ENCODE peak calls at places on chromosomes 5 and 9, in five cellular contexts. H is Peyer's patch, J is IMR-90, Y is esophagus squamous epithelium, E is stomach. L is an unnamed sample.

GRCh38 chr5:16809816-16810502 is 126.1 kb downstream of the MYO10 start:
- DNase-seq in Y (no peak), H (no peak), J (peak; percentile 49), E (peak; percentile 68), L (no peak)

GRCh38 chr9:104767507-104767906 is 3.6 kb downstream of the NIPSNAP3B start:
- DNase-seq in Y (no peak), E (no peak), H (no peak), J (no peak), L (no peak)

GRCh38 chr5:44638286-44638869 is 170.4 kb upstream of the MRPS30 start:
- DNase-seq in Y (no peak), H (no peak), J (no peak), E (no peak), L (no peak)

GRCh38 chr5:137504916-137505315 is 5.8 kb upstream of the SPOCK1 start:
- DNase-seq in H (no peak), Y (no peak), J (no peak), E (no peak), L (no peak)

GRCh38 chr9:83280259-83280658 is 217.3 kb upstream of the RASEF start:
- DNase-seq in J (no peak), Y (no peak), H (no peak), E (no peak), L (no peak)

GRCh38 chr5:57754616-57755015 is 272.0 kb upstream of the ACTBL2 start:
- DNase-seq in E (no peak), J (peak; percentile 73), Y (no peak), H (no peak), L (no peak)

GRCh38 chr9:98192503-98193335 is at the start of gene CORO2A:
- DNase-seq in J (peak; percentile 63), E (peak; percentile 88), Y (no peak), H (peak; percentile 72), L (peak; percentile 86)

GRCh38 chr5:73532195-73532594 is 33.2 kb downstream of the ANKRA2 start:
- DNase-seq in E (no peak), Y (no peak), H (no peak), J (no peak), L (no peak)

GRCh38 chr5:107272954-107273353 is 397.8 kb downstream of the EFNA5 start:
- DNase-seq in H (no peak), E (no peak), J (no peak), Y (no peak), L (no peak)

GRCh38 chr9:120040896-120041295 is 539.1 kb downstream of the CDK5RAP2 start:
- DNase-seq in E (no peak), J (no peak), Y (no peak), H (no peak), L (no peak)

GRCh38 chr5:149452665-149453617 is 73.8 kb upstream of the IL17B start:
- DNase-seq in H (no peak), E (no peak), J (peak; percentile 96), Y (no peak), L (no peak)

GRCh38 chr5:149453618-149454415 is 74.7 kb upstream of the IL17B start:
- DNase-seq in H (no peak), J (no peak), E (no peak), Y (no peak), L (no peak)

GRCh38 chr5:149456597-149457392 is 77.7 kb upstream of the IL17B start:
- DNase-seq in E (no peak), H (no peak), J (no peak), Y (no peak), L (no peak)

GRCh38 chr5:149457393-149457763 is 78.3 kb upstream of the IL17B start:
- DNase-seq in Y (no peak), E (no peak), J (no peak), H (no peak), L (no peak)

DNA sequence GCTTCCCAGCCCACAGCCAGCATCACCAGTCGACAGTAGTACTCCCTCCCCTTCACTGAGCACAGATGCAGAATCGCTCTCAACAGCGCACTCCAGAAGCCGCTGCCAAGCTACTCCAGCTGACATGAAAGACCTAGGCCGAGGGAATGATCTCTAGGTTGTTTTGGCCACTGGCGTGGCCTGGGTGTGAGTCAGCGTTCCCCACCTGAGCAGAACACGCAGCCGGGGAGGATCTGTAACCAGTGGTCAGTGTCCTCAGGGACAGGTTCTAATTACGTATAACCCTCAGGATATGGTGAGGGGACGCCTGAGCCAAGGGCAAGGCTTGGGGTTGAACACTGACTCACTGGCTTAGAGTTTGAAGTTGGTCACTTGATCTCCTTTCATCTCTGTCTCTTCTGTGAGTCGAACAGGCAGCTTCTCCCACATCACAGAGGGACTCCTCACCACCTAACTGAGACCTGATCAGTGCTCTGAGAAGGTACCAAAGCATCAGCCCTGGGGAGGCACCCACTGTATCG is 76.9 kb upstream of the IL17B start:
- DNase-seq in H (no peak), Y (no peak), E (no peak), J (peak; percentile 86), L (no peak)
- TF ChIP-seq POLR2A in H (no peak), Y (no peak), E (no peak), J (peak; percentile 58), L (no peak)

DNA sequence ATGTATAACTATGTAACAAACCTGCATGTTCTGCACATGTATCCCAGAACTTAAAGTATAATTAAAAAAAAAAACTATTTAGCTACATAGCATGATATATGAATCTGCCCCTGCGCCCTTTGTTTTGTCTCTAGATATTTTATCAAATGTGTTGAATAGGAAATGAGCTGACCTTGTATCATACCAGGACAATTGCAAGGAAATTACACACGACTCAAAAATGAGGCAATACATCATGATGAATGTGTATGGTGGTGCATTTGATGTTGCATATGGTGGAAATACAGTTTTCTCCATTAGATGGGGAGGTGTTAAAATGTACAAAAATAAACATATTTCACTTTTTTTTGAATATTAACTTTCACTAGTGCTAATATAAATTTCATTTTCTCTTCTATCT is 28.6 kb upstream of the CEP78 start:
- DNase-seq in Y (no peak), J (no peak), H (no peak), E (no peak), L (no peak)
- TF ChIP-seq POLR2A in Y (no peak), J (no peak), H (no peak), E (no peak), L (no peak)

DNA sequence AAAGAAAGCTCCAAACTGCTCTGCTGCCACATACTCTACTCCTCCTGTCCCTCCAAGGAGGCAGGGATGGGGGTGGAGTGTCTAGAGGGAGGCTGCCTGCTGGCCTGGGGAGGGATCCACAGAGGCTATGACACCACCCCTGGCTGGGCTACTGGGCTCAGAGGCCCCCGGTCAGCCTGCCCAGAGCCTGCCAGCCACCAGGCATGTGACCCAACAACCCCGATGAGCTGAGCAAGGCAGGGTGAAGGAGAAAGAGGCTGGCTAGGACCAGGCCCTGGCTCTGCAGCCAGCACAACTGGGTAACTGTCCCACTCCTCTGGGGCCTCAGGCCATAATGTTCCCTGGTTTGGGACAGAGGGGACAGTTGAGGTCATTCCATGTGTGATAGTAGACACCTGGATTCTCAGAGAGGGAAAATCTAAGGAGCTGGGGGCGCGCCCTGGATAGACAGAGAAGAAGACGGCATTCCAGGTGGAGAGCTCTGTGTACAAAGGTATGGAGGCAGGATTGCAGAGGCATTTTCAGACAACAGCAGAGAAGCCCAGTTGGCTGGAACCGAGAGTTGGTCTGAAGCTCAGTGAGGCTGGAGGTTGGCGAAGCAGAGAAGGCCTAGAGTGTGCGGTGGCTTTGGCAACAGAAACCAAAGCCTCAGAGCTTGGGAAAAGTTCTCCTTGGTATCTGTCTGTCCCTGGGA is 33.8 kb upstream of the IL17B start:
- DNase-seq in J (no peak), Y (no peak), E (no peak), H (no peak), L (no peak)
- TF ChIP-seq POLR2A in J (no peak), Y (no peak), E (no peak), H (no peak), L (no peak)

GRCh38 chr9:127928232-127929043 is 2.1 kb downstream of the PIP5KL1 start:
- DNase-seq in Y (no peak), J (no peak), E (no peak), H (no peak), L (no peak)
- TF ChIP-seq POLR2A in Y (no peak), J (no peak), E (no peak), H (no peak), L (no peak)

DNA sequence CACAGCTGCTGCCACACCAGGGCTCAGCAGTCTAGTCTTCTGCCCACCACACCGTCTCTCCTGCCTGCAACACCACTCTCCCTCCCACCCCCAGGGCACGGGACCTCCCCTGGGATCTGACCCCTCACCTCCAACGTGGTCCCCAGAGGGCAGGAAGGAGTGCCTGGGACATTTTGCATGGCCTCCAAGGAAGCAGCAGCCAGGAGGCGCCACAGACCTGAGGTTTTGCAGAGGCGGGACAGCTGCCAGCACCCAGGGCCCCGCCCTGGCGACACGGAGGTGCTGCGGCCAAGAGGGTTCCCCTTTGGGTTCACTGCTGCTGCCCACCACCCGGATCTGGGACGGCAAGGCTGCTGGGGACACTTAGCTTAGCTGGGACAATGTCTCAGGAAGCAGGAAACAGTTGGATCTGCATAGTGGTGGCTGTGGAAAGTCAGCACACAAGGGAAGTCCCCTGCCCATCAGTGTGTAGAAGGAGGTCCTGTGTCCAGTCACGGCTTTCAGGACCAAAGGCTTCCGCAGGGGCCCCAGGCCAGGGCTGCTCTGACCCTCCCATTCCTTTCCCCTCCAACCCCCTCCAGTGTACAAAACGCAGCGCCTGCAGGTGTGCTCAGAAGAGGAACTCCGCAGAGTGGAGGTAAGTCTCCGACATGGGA is 13.8 kb downstream of the PROP1 start:
- DNase-seq in J (no peak), H (peak; percentile 14), Y (no peak), E (peak; percentile 50), L (no peak)
- TF ChIP-seq POLR2A in J (no peak), H (no peak), Y (no peak), E (no peak), L (no peak)

DNA sequence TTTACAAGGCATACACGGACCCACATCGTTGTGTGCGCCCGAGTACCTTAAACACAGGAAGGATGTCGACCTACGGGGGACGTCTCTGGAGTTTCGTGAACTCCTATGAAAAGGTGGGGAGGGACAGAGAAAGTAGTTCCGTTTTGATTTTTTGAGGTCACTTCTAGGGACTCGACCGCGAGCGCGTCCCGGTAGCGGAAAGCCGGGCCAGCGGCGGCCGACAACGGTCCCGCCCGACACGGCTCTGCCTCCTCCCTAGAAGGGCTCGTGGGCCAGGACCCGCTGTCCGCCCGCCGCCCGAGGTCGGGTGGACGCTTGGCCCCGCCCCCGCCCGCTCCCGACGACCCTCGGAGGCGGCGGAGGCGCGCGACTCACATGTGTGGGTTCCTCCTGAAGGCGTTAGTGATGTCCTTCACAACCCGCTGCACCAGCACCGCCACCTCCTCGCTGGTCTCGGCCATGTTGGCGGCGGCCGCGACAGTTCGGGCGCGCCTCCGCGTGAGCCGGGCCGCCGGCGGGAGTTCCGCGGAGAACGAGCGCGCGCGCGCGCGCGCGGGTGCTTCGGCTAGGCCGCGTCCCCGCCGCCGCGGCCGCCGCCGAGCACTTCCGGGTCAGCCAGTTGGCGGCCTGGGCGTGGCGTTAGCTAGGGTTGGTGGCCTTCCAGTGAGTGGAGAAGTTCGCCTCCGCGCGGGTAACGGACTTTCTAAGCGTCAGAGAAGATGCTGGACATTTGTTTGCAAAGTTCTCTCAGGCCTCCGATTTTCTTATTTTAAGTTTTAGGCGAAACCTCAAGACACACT is at the start of gene PTAR1:
- DNase-seq in E (peak; percentile 92), Y (peak; percentile 54), J (peak; percentile 86), H (peak; percentile 88), L (peak; percentile 66)
- TF ChIP-seq POLR2A in E (no peak), Y (peak; percentile 20), J (peak; percentile 80), H (peak; percentile 49), L (peak; percentile 91)

GRCh38 chr9:127780126-127780885 is 1.8 kb upstream of the SH2D3C start:
- DNase-seq in H (no peak), J (no peak), E (no peak), Y (no peak), L (no peak)

GRCh38 chr9:127776919-127777280 is 1.6 kb downstream of the SH2D3C start:
- DNase-seq in E (no peak), J (no peak), H (no peak), Y (no peak), L (no peak)

GRCh38 chr9:127777368-127777960 is 1.0 kb downstream of the SH2D3C start:
- DNase-seq in H (no peak), E (no peak), J (no peak), Y (no peak), L (no peak)

GRCh38 chr9:127779136-127779981 is 893 bp upstream of the SH2D3C start:
- DNase-seq in Y (no peak), J (no peak), E (no peak), H (peak; percentile 87), L (no peak)

GRCh38 chr9:127778280-127779135 is at the start of gene SH2D3C:
- DNase-seq in Y (no peak), H (peak; percentile 83), J (no peak), E (no peak), L (no peak)
- TF ChIP-seq POLR2A in Y (no peak), H (no peak), J (no peak), E (no peak), L (no peak)

L was measured in GM12891.